ENCODE peak calls at places on chromosomes 1 and 21, in six cellular contexts. T is mammary epithelial cell, B is PC-9, P is endothelial cell of umbilical vein, V is GM23338, Y is DND-41. I is an unnamed sample.

GRCh38 chr1:11985851-11986250 is 5.6 kb downstream of the MFN2 start:
- DNase-seq in T (no peak), B (no peak), P (no peak), V (no peak), Y (no peak), I (peak)

GRCh38 chr1:209650454-209650853 is 1.8 kb downstream of the LAMB3 start:
- DNase-seq in T (peak), B (no peak), P (no peak), V (no peak), Y (no peak), I (peak)

GRCh38 chr1:184324972-184325371 is 61.9 kb upstream of the C1orf21 start:
- DNase-seq in T (no peak), B (no peak), P (no peak), V (no peak), Y (no peak), I (no peak)

GRCh38 chr1:116329524-116330341 is 43.3 kb upstream of the ATP1A1 start:
- DNase-seq in T (no peak), B (peak), P (peak), V (no peak), Y (no peak), I (no peak)

GRCh38 chr1:40711465-40712404 is 20.2 kb downstream of the NFYC start:
- DNase-seq in T (peak), B (peak), P (peak), V (no peak), Y (no peak), I (peak)

GRCh38 chr1:194846488-194846887 is 1660.1 kb upstream of the B3GALT2 start:
- DNase-seq in T (no peak), B (no peak), P (no peak), V (no peak), Y (no peak), I (no peak)

GRCh38 chr21:26385721-26386120 is 187.4 kb downstream of the CYYR1 start:
- DNase-seq in T (peak), B (peak), P (no peak), V (no peak), Y (no peak), I (peak)

GRCh38 chr1:3500265-3500835 is 45.9 kb downstream of the ARHGEF16 start:
- DNase-seq in T (no peak), B (no peak), P (no peak), V (no peak), Y (no peak), I (no peak)

GRCh38 chr21:32203877-32204480 is 74.9 kb downstream of the MIS18A start:
- DNase-seq in T (no peak), B (no peak), P (peak), V (no peak), Y (no peak), I (no peak)

GRCh38 chr21:32212116-32212515 is 66.7 kb downstream of the MIS18A start:
- DNase-seq in T (no peak), B (no peak), P (no peak), V (no peak), Y (no peak), I (no peak)

GRCh38 chr21:32209580-32209979 is 69.3 kb downstream of the MIS18A start:
- DNase-seq in T (no peak), B (no peak), P (no peak), V (no peak), Y (no peak), I (no peak)

GRCh38 chr21:32207096-32207716 is 71.6 kb downstream of the MIS18A start:
- DNase-seq in T (no peak), B (no peak), P (no peak), V (no peak), Y (no peak), I (no peak)

GRCh38 chr21:32206631-32207030 is 72.2 kb downstream of the MIS18A start:
- DNase-seq in T (no peak), B (no peak), P (peak), V (no peak), Y (no peak), I (no peak)
- TF ChIP-seq CTCF in T (no peak), B (no peak), P (no peak), V (no peak), Y (no peak), I (no peak)

GRCh38 chr21:42467613-42467983 is 28.4 kb downstream of the RSPH1 start:
- DNase-seq in T (no peak), B (no peak), P (no peak), V (no peak), Y (no peak), I (no peak)
- TF ChIP-seq EZH2 in T (no peak), B (no peak), P (no peak), V (no peak), Y (no peak), I (no peak)

DNA sequence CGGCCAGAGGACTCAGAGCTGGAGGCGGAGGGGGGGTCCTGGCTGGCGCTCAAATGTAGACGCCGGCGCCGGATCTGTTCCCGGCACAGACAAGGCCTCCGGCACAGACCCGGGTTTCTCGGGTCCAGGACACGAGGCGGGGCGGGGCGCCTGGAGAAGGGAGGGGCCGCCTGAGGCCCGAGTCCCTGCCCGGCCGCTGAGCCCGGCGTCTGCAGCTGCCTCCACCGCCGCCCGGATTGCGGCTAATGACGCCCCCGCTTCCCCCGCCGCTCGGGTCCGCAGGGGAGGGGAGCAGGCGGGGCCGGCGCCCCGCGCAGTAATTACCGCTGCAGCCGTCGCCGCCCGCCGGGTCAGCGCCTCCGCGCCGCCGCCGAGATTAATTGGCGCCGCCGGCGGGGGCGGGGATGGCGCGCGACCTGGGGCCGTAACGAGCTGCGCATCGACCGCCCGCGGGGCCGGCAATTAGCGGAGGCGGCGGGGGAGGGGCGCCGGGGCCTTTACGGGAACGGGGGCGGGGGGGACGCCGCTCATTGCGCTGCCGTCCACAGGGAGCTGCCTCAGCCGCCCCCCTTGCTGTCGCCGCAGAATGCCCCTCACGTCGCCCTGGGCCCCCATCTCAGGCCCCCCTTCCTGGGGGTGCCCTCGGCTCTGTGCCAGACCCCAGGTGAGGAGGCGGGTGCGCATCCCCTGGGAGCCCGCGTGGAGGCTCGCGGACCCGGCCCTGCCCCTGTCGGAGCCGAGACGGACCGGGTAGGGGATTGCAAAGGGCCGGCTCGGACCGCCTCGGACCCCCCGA is 17.3 kb downstream of the NOC2L start:
- DNase-seq in T (peak), B (peak), P (peak), V (peak), Y (peak), I (peak)
- H3K4me2 ChIP-seq in T (peak), B (peak), P (peak), V (peak), Y (no peak), I (no peak)

DNA sequence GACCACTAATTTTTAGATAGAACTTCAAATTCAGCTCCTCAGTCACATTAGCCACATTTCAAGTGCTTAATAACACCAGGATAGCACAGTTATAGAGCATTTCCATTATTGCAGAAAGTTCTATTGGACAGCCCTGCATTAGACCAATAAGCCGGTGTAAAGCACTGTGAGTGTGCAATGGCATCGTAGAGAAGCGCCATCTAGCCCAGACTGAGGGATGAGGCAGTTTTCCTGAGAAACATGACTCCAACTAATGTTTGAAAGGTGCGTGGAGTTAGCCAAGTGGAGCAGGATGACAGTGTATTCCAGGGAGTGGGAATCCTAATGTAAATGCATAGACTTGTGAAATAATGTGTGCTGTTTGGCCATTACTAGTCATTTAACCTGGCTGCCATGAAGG is 7.7 kb downstream of the RPE65 start:
- DNase-seq in T (no peak), B (no peak), P (no peak), V (no peak), Y (no peak), I (no peak)
- TF ChIP-seq CTCF in T (no peak), B (no peak), P (no peak), V (peak), Y (no peak), I (no peak)

GRCh38 chr1:75136158-75136815 is 2.1 kb downstream of the LHX8 start:
- DNase-seq in T (no peak), B (no peak), P (no peak), V (peak), Y (no peak), I (no peak)
- TF ChIP-seq EZH2 in T (peak), B (no peak), P (peak), V (peak), Y (no peak), I (no peak)

GRCh38 chr1:178061632-178062031 is 32.3 kb upstream of the RASAL2 start:
- DNase-seq in T (no peak), B (no peak), P (no peak), V (no peak), Y (no peak), I (no peak)

GRCh38 chr1:178057863-178058576 is 35.9 kb upstream of the RASAL2 start:
- DNase-seq in T (no peak), B (peak), P (peak), V (peak), Y (no peak), I (peak)

GRCh38 chr1:178057131-178057765 is 36.7 kb upstream of the RASAL2 start:
- DNase-seq in T (no peak), B (no peak), P (no peak), V (peak), Y (no peak), I (no peak)

GRCh38 chr1:178064191-178064821 is 29.6 kb upstream of the RASAL2 start:
- DNase-seq in T (no peak), B (no peak), P (no peak), V (no peak), Y (no peak), I (no peak)

DNA sequence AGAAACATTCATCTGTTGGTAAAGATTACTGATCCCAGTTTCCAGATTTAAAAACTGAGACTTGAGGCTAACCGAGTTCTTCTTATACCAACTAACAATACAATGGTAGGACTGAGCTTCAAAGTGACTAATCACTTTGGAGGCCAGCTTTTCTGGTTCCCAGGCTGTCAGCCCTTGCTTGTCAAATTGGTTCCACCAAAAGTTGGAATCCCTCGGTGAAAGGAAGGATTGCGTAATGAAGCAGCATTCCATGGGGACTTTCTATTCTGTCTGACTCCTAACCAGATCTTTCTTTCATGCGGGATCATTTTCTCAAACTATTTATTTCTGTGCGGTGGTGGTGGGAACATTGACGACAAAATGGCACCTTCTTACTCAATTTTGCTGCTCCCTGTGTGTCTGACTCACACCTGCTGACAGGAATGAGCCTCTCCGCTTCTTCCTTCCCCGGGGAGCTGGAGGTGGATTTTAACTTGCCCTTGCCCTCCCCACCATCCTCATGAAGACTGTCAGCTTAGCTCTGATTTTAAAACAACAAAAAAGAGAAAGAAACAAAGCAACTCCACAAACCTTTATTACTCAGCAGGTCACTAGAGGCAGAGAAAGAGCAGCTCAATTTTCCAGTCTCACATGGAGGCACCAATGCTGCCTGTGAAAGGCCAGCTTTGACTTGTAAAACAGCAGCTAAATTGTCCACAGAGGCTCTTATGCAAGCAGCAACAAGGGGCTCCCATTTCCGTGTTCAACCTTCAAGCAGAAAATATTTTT is 32.9 kb upstream of the RASAL2 start:
- DNase-seq in T (peak), B (peak), P (no peak), V (peak), Y (no peak), I (peak)
- H3K4me2 ChIP-seq in T (peak), B (peak), P (no peak), V (peak), Y (no peak), I (no peak)

DNA sequence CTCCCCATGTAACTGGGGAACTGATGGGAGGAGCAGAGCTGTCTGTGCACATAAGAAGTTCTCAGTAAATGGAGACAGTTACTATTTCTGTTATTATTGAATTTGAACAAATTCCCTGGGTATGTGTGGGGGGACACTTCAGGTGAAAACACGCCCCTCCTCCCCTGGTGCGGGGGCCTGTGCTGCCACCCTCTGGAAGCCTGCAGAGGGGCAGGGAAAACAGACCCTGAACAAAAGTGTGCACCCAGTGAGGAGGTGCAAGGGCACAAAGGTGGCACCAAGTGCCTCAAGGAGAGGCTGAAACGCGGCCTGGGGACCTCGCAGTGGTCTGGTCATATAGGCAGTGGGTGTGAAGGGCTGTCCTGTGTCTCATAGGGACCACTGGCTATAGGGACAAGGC is 18.2 kb upstream of the NADK start:
- DNase-seq in T (no peak), B (no peak), P (no peak), V (peak), Y (no peak), I (no peak)
- TF ChIP-seq CTCF in T (no peak), B (peak), P (no peak), V (peak), Y (peak), I (no peak)

GRCh38 chr1:52210044-52210443 is 68.2 kb downstream of the ZFYVE9 start:
- DNase-seq in T (peak), B (no peak), P (no peak), V (no peak), Y (no peak), I (no peak)
- TF ChIP-seq EZH2 in T (no peak), B (no peak), P (no peak), V (no peak), Y (no peak), I (no peak)

GRCh38 chr1:5597991-5598823 is 394.0 kb downstream of the NPHP4 start:
- DNase-seq in T (no peak), B (peak), P (no peak), V (no peak), Y (no peak), I (no peak)
- H3K4me2 ChIP-seq in T (no peak), B (peak), P (no peak), V (no peak), Y (no peak), I (no peak)

I was measured in fibroblast of lung.